ENCODE peak calls at places on chromosomes 4 and X, in five cellular contexts. G is psoas muscle, I is nucleus accumbens, V is left cardiac atrium, O is HepG2. N is an unnamed sample.

GRCh38 chrX:139758809-139759208 is 50.8 kb upstream of the MCF2 start:
- DNase-seq in G (no peak), I (no peak), V (no peak), O (no peak), N (no peak)

GRCh38 chr4:76563804-76564468 is 128.9 kb downstream of the SHROOM3 start:
- DNase-seq in G (no peak), I (no peak), V (no peak), O (no peak), N (no peak)

GRCh38 chrX:71252221-71252620 is 1.7 kb downstream of the ZMYM3 start:
- DNase-seq in G (no peak), I (no peak), V (no peak), O (no peak), N (no peak)

GRCh38 chr4:121535351-121535750 is 154.5 kb upstream of the QRFPR start:
- DNase-seq in G (no peak), I (no peak), V (no peak), O (no peak), N (no peak)

GRCh38 chrX:40778861-40779575 is 43.7 kb upstream of the MED14 start:
- DNase-seq in G (no peak), I (no peak), V (no peak), O (no peak), N (no peak)

GRCh38 chr4:87839309-87839946 is 6.7 kb downstream of the MEPE start:
- DNase-seq in G (peak), I (no peak), V (peak), O (no peak), N (no peak)

GRCh38 chr4:16092682-16093319 is 9.0 kb upstream of the PROM1 start:
- DNase-seq in G (no peak), I (no peak), V (no peak), O (no peak), N (no peak)

GRCh38 chr4:54254915-54255246 is 25.8 kb downstream of the PDGFRA start:
- DNase-seq in G (no peak), I (no peak), V (no peak), O (no peak), N (no peak)

GRCh38 chr4:60682901-60683300 is 517.2 kb upstream of the ADGRL3 start:
- DNase-seq in G (no peak), I (no peak), V (no peak), O (no peak), N (no peak)

GRCh38 chrX:132508834-132509233 is 20.0 kb upstream of the MBNL3 start:
- DNase-seq in G (no peak), I (no peak), V (no peak), O (no peak), N (no peak)

GRCh38 chr4:63370997-63371396 is 1038.3 kb downstream of the TECRL start:
- DNase-seq in G (no peak), I (no peak), V (no peak), O (no peak), N (no peak)

GRCh38 chr4:9996319-9997110 is 24.8 kb downstream of the SLC2A9 start:
- DNase-seq in G (no peak), I (no peak), V (no peak), O (no peak), N (no peak)

GRCh38 chr4:149719806-149720205 is 95.8 kb downstream of the IQCM start:
- DNase-seq in G (no peak), I (no peak), V (no peak), O (no peak), N (no peak)

GRCh38 chr4:176778063-176778462 is 14.7 kb downstream of the VEGFC start:
- DNase-seq in G (no peak), I (no peak), V (no peak), O (no peak), N (no peak)

GRCh38 chr4:103076777-103077347 is 301 bp upstream of the SLC9B2 start:
- DNase-seq in G (no peak), I (no peak), V (no peak), O (no peak), N (no peak)

GRCh38 chrX:115491766-115492165 is 69.2 kb upstream of the PLS3 start:
- DNase-seq in G (no peak), I (no peak), V (no peak), O (no peak), N (no peak)

GRCh38 chrX:24925430-24925829 is 90.3 kb downstream of the ARX start:
- DNase-seq in G (no peak), I (no peak), V (no peak), O (no peak), N (no peak)

N was measured in occipital lobe.